ENCODE peak calls at places on chromosomes 12 and 14, in eight cellular contexts. R is D341Med; I is iris pigment epithelial cell; V is HFF-Myc; K is mesendoderm; O is endodermal cell; M is stimulated activated CD4-positive, alpha-beta T cell treated with anti-CD3 and anti-CD28 coated beads, Interleukin-2, amount 100 ng/mL, for 4 hours; G is fibroblast of the aortic adventitia. D is an unnamed sample.

GRCh38 chr12:99916555-99916954 is 68.2 kb downstream of the ANKS1B start:
- DNase-seq in R (no peak), I (no peak), K (no peak), V (no peak), G (no peak), M (no peak), O (no peak), D (no peak)

GRCh38 chr12:639566-639965 is 23.7 kb downstream of the NINJ2 start:
- DNase-seq in V (no peak), I (no peak), O (no peak), M (peak; percentile 17), R (no peak), K (no peak), G (no peak), D (no peak)

GRCh38 chr12:72094490-72094889 is 155.8 kb downstream of the TPH2 start:
- DNase-seq in O (no peak), R (no peak), I (no peak), K (no peak), V (no peak), M (no peak), G (no peak), D (no peak)

GRCh38 chr14:89221109-89221508 is 195.9 kb downstream of the FOXN3 start:
- DNase-seq in I (peak; percentile 86), K (no peak), M (no peak), V (peak; percentile 22), O (no peak), G (peak; percentile 73), R (no peak), D (no peak)

GRCh38 chr12:9509464-9510166 is 98.1 kb downstream of the KLRB1 start:
- DNase-seq in M (no peak), R (no peak), I (peak; percentile 12), V (no peak), G (peak; percentile 56), O (no peak), K (no peak), D (no peak)

GRCh38 chr14:93100570-93100969 is 15.2 kb downstream of the ITPK1 start:
- DNase-seq in K (peak; percentile 53), R (no peak), I (no peak), O (no peak), M (no peak), G (no peak), V (no peak), D (peak; percentile 69)

GRCh38 chr12:53622724-53623123 is 3.5 kb downstream of the ATF7 start:
- DNase-seq in R (no peak), M (no peak), O (no peak), V (no peak), K (no peak), G (no peak), I (no peak), D (no peak)

GRCh38 chr14:73168691-73169090 is 32.4 kb downstream of the PSEN1 start:
- DNase-seq in O (peak; percentile 45), G (no peak), M (no peak), K (no peak), I (no peak), R (no peak), V (no peak), D (no peak)

GRCh38 chr12:716506-716905 is 35.9 kb upstream of the WNK1 start:
- DNase-seq in O (no peak), K (peak; percentile 47), I (peak; percentile 36), V (no peak), M (peak; percentile 61), G (peak; percentile 13), R (no peak), D (no peak)

GRCh38 chr14:73768107-73768506 is 53.9 kb upstream of the PNMA1 start:
- DNase-seq in R (no peak), I (no peak), K (no peak), V (no peak), G (no peak), O (no peak), M (no peak), D (no peak)

GRCh38 chr12:121465921-121466799 is 66.2 kb downstream of the RNF34 start:
- DNase-seq in V (no peak), R (peak; percentile 78), K (no peak), G (no peak), I (peak; percentile 19), O (peak; percentile 77), M (peak; percentile 21), D (peak; percentile 38)

GRCh38 chr12:109542876-109543275 is 30.4 kb downstream of the MMAB start:
- DNase-seq in M (no peak), R (no peak), G (no peak), K (no peak), I (no peak), V (no peak), O (no peak), D (no peak)

GRCh38 chr12:69999561-69999960 is 174.5 kb downstream of the MYRFL start:
- DNase-seq in G (no peak), V (no peak), K (no peak), I (no peak), R (no peak), O (no peak), M (no peak), D (no peak)

GRCh38 chr14:64520699-64521098 is 16.1 kb downstream of the ZBTB1 start:
- DNase-seq in V (no peak), O (no peak), G (no peak), M (no peak), K (no peak), I (no peak), R (no peak), D (no peak)

GRCh38 chr12:32896438-32897275 is at the start of gene PKP2:
- DNase-seq in M (no peak), O (peak; percentile 97), V (no peak), R (peak; percentile 89), I (peak; percentile 49), K (peak; percentile 91), G (no peak), D (peak; percentile 69)

GRCh38 chr12:107457536-107457935 is 228.1 kb upstream of the PWP1 start:
- DNase-seq in R (no peak), G (no peak), M (no peak), I (no peak), O (no peak), K (no peak), V (no peak), D (no peak)